ENCODE peak calls at places on chromosome 12, in nine cellular contexts. R, O, A, Q, W, I, T, S and U are unnamed samples.
A peak's percentile ranks its signal among the peaks of the same experiment; 100 is the strongest.

GRCh38 chr12:92462049-92462448 is 240.7 kb upstream of the PLEKHG7 start:
- DNase-seq in R (no peak), O (no peak), A (no peak), Q (no peak), W (no peak), I (no peak), T (no peak), S (no peak), U (no peak)

GRCh38 chr12:127823801-127824200 is 443.2 kb upstream of the TMEM132C start:
- DNase-seq in R (no peak), O (no peak), A (no peak), Q (no peak), W (no peak), I (no peak), T (no peak), S (no peak), U (no peak)

GRCh38 chr12:89072303-89073026 is 279.8 kb downstream of the DUSP6 start:
- DNase-seq in R (no peak), O (no peak), A (no peak), Q (no peak), W (no peak), I (no peak), T (no peak), S (no peak), U (no peak)

GRCh38 chr12:3116106-3116898 is 39.1 kb downstream of the TSPAN9 start:
- DNase-seq in R (no peak), O (no peak), A (no peak), Q (no peak), W (no peak), I (no peak), T (no peak), S (no peak), U (no peak)

GRCh38 chr12:2610358-2610757 is 184.4 kb upstream of the FKBP4 start:
- DNase-seq in R (no peak), O (no peak), A (no peak), Q (no peak), W (no peak), I (no peak), T (no peak), S (no peak), U (no peak)

GRCh38 chr12:109847166-109847700 is 14.0 kb upstream of the TRPV4 start:
- DNase-seq in R (no peak), O (no peak), A (no peak), Q (no peak), W (no peak), I (peak; percentile 50), T (no peak), S (no peak), U (no peak)

GRCh38 chr12:49664591-49665146 is 41.3 kb downstream of the PRPF40B start:
- DNase-seq in R (no peak), O (peak; percentile 49), A (no peak), Q (no peak), W (no peak), I (no peak), T (no peak), S (no peak), U (no peak)

GRCh38 chr12:3641428-3641883 is 111.5 kb downstream of the CRACR2A start:
- DNase-seq in R (no peak), O (no peak), A (no peak), Q (no peak), W (peak; percentile 82), I (peak; percentile 84), T (no peak), S (no peak), U (no peak)

GRCh38 chr12:132429122-132429931 is 60.6 kb upstream of the FBRSL1 start:
- DNase-seq in R (no peak), O (no peak), A (no peak), Q (no peak), W (no peak), I (peak; percentile 88), T (no peak), S (no peak), U (no peak)

GRCh38 chr12:83827860-83828259 is 1084.7 kb downstream of the SLC6A15 start:
- DNase-seq in R (no peak), O (no peak), A (no peak), Q (no peak), W (no peak), I (no peak), T (peak; percentile 68), S (peak; percentile 81), U (no peak)

GRCh38 chr12:109840349-109841073 is 7.3 kb upstream of the TRPV4 start:
- DNase-seq in R (no peak), O (no peak), A (no peak), Q (no peak), W (no peak), I (peak; percentile 71), T (no peak), S (no peak), U (no peak)

GRCh38 chr12:92312463-92312970 is 166.9 kb upstream of the BTG1 start:
- DNase-seq in R (no peak), O (no peak), A (no peak), Q (no peak), W (no peak), I (no peak), T (no peak), S (no peak), U (no peak)

GRCh38 chr12:51630256-51630880 is 39.3 kb downstream of the SCN8A start:
- DNase-seq in R (no peak), O (no peak), A (no peak), Q (no peak), W (no peak), I (no peak), T (no peak), S (no peak), U (no peak)

GRCh38 chr12:121712462-121713256 is at the start of gene TMEM120B:
- DNase-seq in R (peak; percentile 84), O (peak; percentile 88), A (peak; percentile 91), Q (peak; percentile 78), W (peak; percentile 63), I (peak; percentile 97), T (peak; percentile 85), S (peak; percentile 89), U (no peak)

GRCh38 chr12:76636141-76636692 is 76.6 kb upstream of the OSBPL8 start:
- DNase-seq in R (no peak), O (no peak), A (no peak), Q (no peak), W (no peak), I (no peak), T (no peak), S (no peak), U (no peak)

DNA sequence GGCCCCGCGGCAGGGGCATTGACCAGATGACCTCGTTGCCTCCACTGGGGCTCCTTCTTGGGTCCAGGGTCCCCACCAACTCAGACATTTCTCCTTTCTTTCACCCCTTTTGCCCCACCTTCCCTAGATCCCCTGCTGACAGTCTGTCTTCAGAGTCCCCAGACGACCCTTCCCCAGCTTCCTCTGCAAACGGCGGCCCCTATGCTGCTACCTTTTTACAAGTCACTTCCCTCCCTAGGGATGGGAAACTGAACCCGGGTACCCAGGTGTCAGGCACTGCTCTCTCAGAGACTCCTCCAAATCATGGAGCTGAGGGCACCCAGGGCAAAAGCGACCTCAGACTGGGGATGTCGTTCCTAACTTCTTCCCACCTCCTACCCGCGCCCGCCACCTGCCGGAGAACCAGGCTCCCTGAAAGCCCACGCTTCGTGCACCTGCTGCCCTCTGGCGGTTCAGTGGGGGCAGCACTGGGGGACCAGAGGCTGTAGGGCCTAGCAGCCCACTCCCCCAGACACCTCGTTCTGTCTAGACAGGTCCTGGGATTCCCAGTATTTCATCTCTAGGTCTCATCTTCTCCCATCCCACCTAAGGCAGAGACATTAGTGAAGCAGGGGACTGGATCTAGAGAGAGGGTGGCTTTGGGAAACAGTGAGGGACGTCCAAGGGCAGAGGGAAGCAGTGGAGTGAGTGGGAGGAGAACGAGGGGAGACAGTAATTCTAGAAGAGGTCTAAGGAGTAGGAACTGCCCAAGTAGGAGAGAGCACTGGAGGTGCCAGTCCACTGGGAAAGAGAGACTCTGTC is 4.9 kb downstream of the ZNF385A start:
- DNase-seq in R (peak; percentile 89), O (peak; percentile 93), A (peak; percentile 93), Q (peak; percentile 88), W (peak; percentile 81), I (peak; percentile 99), T (peak; percentile 95), S (peak; percentile 93), U (peak; percentile 60)
- TF ChIP-seq CTCF in R (peak; percentile 100), O (peak; percentile 100), A (peak; percentile 98), Q (peak; percentile 100), W (peak; percentile 99), I (peak; percentile 100), T (peak; percentile 100), S (peak; percentile 98), U (no peak)

GRCh38 chr12:87866602-87867292 is 162.5 kb downstream of the C12orf50 start:
- DNase-seq in R (no peak), O (no peak), A (no peak), Q (no peak), W (no peak), I (no peak), T (no peak), S (no peak), U (no peak)
- TF ChIP-seq CTCF in R (no peak), O (no peak), A (peak; percentile 24), Q (no peak), W (peak; percentile 61), I (peak; percentile 63), T (no peak), S (no peak), U (peak; percentile 64)

DNA sequence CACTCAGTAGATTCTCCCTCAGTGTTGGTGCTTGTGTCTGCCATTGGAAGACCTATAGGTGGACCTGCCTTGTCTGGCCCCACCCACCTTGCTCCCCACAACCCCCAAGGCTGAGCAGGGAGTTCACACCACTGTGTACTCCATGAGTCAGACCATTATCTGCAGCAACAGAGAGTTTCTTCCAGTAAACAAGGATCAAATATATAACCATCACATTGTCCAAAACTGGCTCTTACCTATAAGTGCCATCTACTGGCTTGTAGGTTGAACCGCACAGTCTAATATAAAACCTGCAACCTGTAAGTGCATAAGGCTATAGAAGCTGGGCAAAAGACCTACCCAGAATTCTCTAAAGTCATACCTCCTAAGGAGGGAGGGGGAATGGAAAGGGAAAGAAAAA is 7.9 kb downstream of the TAS2R13 start:
- DNase-seq in R (no peak), O (no peak), A (no peak), Q (no peak), W (no peak), I (no peak), T (no peak), S (no peak), U (no peak)
- TF ChIP-seq CTCF in R (no peak), O (no peak), A (peak; percentile 21), Q (no peak), W (no peak), I (no peak), T (no peak), S (no peak), U (no peak)

GRCh38 chr12:94285954-94286579 is 137.7 kb downstream of the PLXNC1 start:
- DNase-seq in R (no peak), O (no peak), A (no peak), Q (no peak), W (no peak), I (no peak), T (no peak), S (no peak), U (no peak)

GRCh38 chr12:94287245-94287628 is 138.9 kb downstream of the PLXNC1 start:
- DNase-seq in R (no peak), O (no peak), A (no peak), Q (no peak), W (no peak), I (no peak), T (no peak), S (no peak), U (no peak)

GRCh38 chr12:94289551-94290312 is 141.4 kb downstream of the PLXNC1 start:
- DNase-seq in R (no peak), O (peak; percentile 47), A (no peak), Q (no peak), W (peak; percentile 81), I (peak; percentile 86), T (peak; percentile 38), S (peak; percentile 66), U (peak; percentile 32)

GRCh38 chr12:94286580-94287244 is 138.3 kb downstream of the PLXNC1 start:
- DNase-seq in R (no peak), O (no peak), A (no peak), Q (no peak), W (no peak), I (no peak), T (no peak), S (no peak), U (no peak)

GRCh38 chr12:94290353-94290752 is 142.0 kb downstream of the PLXNC1 start:
- DNase-seq in R (no peak), O (no peak), A (no peak), Q (no peak), W (peak; percentile 14), I (no peak), T (no peak), S (no peak), U (no peak)
- TF ChIP-seq CTCF in R (no peak), O (no peak), A (no peak), Q (no peak), W (peak; percentile 25), I (no peak), T (no peak), S (no peak), U (no peak)